ENCODE peak calls at places on chromosomes 11 and 22, in eight cellular contexts. H is frontal cortex; J is NAMALWA; A is activated T-cell treated with anti-CD3 and anti-CD28 coated beads, Interleukin-2, amount 50 U/mL, for 72 hours; V is NCI-H1436 treated with DMSO at 0.1 percent for 48 hours; N is stimulated activated CD8-positive, alpha-beta memory T cell treated with anti-CD3 and anti-CD28 coated beads, Interleukin-2, amount 100 ng/mL, for 1 hour; C is stimulated activated CD4-positive, alpha-beta T cell treated with anti-CD3 and anti-CD28 coated beads, Interleukin-2, amount 100 ng/mL, for 24 hours; G is GM20000. S is an unnamed sample.

GRCh38 chr11:22471405-22471804 is 133.2 kb downstream of the SLC17A6 start:
- DNase-seq in H (no peak), J (no peak), A (no peak), V (no peak), N (no peak), C (no peak), G (no peak), S (no peak)

GRCh38 chr22:27299181-27300085 is 502.1 kb downstream of the MN1 start:
- DNase-seq in H (no peak), J (no peak), A (no peak), V (no peak), N (no peak), C (no peak), G (no peak), S (no peak)

GRCh38 chr11:88164806-88165205 is 10.4 kb downstream of the RAB38 start:
- DNase-seq in H (no peak), J (no peak), A (no peak), V (no peak), N (no peak), C (no peak), G (no peak), S (no peak)

GRCh38 chr22:41365425-41365824 is 16.3 kb upstream of the TEF start:
- DNase-seq in H (no peak), J (no peak), A (no peak), V (no peak), N (no peak), C (no peak), G (no peak), S (no peak)

GRCh38 chr11:35567737-35568465 is 42.5 kb upstream of the PAMR1 start:
- DNase-seq in H (no peak), J (no peak), A (no peak), V (no peak), N (no peak), C (no peak), G (no peak), S (no peak)

GRCh38 chr22:28034760-28035401 is 115.8 kb upstream of the PITPNB start:
- DNase-seq in H (peak), J (no peak), A (no peak), V (peak), N (no peak), C (peak), G (no peak), S (peak)

GRCh38 chr11:32931605-32932004 is 39.0 kb downstream of the QSER1 start:
- DNase-seq in H (no peak), J (no peak), A (no peak), V (no peak), N (no peak), C (no peak), G (no peak), S (no peak)

GRCh38 chr11:48164836-48165235 is 51.8 kb upstream of the OR4B1 start:
- DNase-seq in H (no peak), J (no peak), A (no peak), V (no peak), N (no peak), C (no peak), G (no peak), S (no peak)

GRCh38 chr11:73661035-73661628 is 14.8 kb downstream of the PLEKHB1 start:
- DNase-seq in H (peak), J (peak), A (peak), V (no peak), N (peak), C (peak), G (peak), S (peak)

GRCh38 chr11:72556433-72556832 is 117.8 kb downstream of the PDE2A start:
- DNase-seq in H (no peak), J (no peak), A (no peak), V (no peak), N (no peak), C (no peak), G (no peak), S (no peak)

GRCh38 chr11:111360150-111361043 is 18.7 kb downstream of the POU2AF1 start:
- DNase-seq in H (no peak), J (no peak), A (no peak), V (no peak), N (no peak), C (no peak), G (no peak), S (no peak)

GRCh38 chr11:64558065-64558745 is 32.8 kb upstream of the SLC22A12 start:
- DNase-seq in H (no peak), J (no peak), A (no peak), V (no peak), N (no peak), C (no peak), G (no peak), S (no peak)

GRCh38 chr22:21641417-21641794 is 696 bp upstream of the SDF2L1 start:
- DNase-seq in H (no peak), J (peak), A (no peak), V (no peak), N (no peak), C (no peak), G (peak), S (no peak)

GRCh38 chr11:78868563-78868962 is 293.9 kb upstream of the NARS2 start:
- DNase-seq in H (no peak), J (no peak), A (no peak), V (no peak), N (no peak), C (no peak), G (no peak), S (no peak)

GRCh38 chr11:131688056-131688693 is 317.8 kb downstream of the NTM start:
- DNase-seq in H (peak), J (peak), A (peak), V (no peak), N (no peak), C (peak), G (peak), S (no peak)

GRCh38 chr11:110428956-110429613 is 663 bp upstream of the FDX1 start:
- DNase-seq in H (no peak), J (peak), A (no peak), V (no peak), N (no peak), C (no peak), G (no peak), S (no peak)

GRCh38 chr11:94128746-94129504 is at the start of gene PANX1:
- DNase-seq in H (peak), J (peak), A (peak), V (peak), N (peak), C (peak), G (peak), S (peak)

GRCh38 chr11:86214710-86215109 is 29.8 kb upstream of the EED start:
- DNase-seq in H (no peak), J (no peak), A (peak), V (no peak), N (no peak), C (peak), G (peak), S (no peak)

GRCh38 chr11:693887-694562 is 997 bp downstream of the DEAF1 start:
- DNase-seq in H (no peak), J (no peak), A (no peak), V (no peak), N (no peak), C (no peak), G (no peak), S (no peak)

GRCh38 chr22:26362471-26362870 is 66.6 kb upstream of the ASPHD2 start:
- DNase-seq in H (no peak), J (no peak), A (no peak), V (no peak), N (no peak), C (no peak), G (no peak), S (no peak)

GRCh38 chr11:127098684-127099083 is 98.1 kb upstream of the KIRREL3 start:
- DNase-seq in H (no peak), J (no peak), A (no peak), V (no peak), N (no peak), C (no peak), G (no peak), S (no peak)

GRCh38 chr11:112748713-112749481 is 212.3 kb upstream of the NCAM1 start:
- DNase-seq in H (peak), J (no peak), A (no peak), V (no peak), N (no peak), C (no peak), G (no peak), S (no peak)

GRCh38 chr11:56066980-56067379 is 26.1 kb upstream of the OR8I2 start:
- DNase-seq in H (no peak), J (no peak), A (no peak), V (no peak), N (no peak), C (no peak), G (no peak), S (no peak)

GRCh38 chr11:88175004-88175706 is at the start of gene RAB38:
- DNase-seq in H (peak), J (no peak), A (peak), V (no peak), N (no peak), C (peak), G (peak), S (no peak)

GRCh38 chr11:829946-830294 is 2.2 kb downstream of the CRACR2B start:
- DNase-seq in H (no peak), J (no peak), A (no peak), V (no peak), N (no peak), C (no peak), G (no peak), S (no peak)

GRCh38 chr11:126824035-126824607 is 176.4 kb downstream of the KIRREL3 start:
- DNase-seq in H (no peak), J (no peak), A (no peak), V (no peak), N (no peak), C (no peak), G (no peak), S (peak)

GRCh38 chr22:44196731-44197131 is 16.0 kb downstream of the PARVG start:
- DNase-seq in H (no peak), J (no peak), A (no peak), V (no peak), N (no peak), C (no peak), G (no peak), S (no peak)

GRCh38 chr11:75888391-75888790 is 73.4 kb downstream of the UVRAG start:
- DNase-seq in H (no peak), J (no peak), A (no peak), V (no peak), N (no peak), C (no peak), G (no peak), S (no peak)

S was measured in NCI-H2107.